ENCODE peak calls at places on chromosome 20, in four cellular contexts. One of them, this sample, is unnamed.

GRCh38 chr20:37650661-37651060 is 43.2 kb upstream of the CTNNBL1 start:
- DNase-seq in K562: no peak
- DNase-seq in GM12878: no peak
- DNase-seq in HepG2: no peak
- DNase-seq in this sample: no peak

GRCh38 chr20:39878809-39879208 is 810.2 kb downstream of the MAFB start:
- DNase-seq in K562: no peak
- DNase-seq in HepG2: no peak
- DNase-seq in GM12878: no peak
- DNase-seq in this sample: no peak

GRCh38 chr20:38751360-38751976 is 3.2 kb downstream of the ACTR5 start:
- DNase-seq in HepG2: peak
- DNase-seq in GM12878: no peak
- DNase-seq in K562: peak
- DNase-seq in this sample: peak

GRCh38 chr20:37714973-37715657 is 21.3 kb downstream of the CTNNBL1 start:
- DNase-seq in GM12878: no peak
- DNase-seq in K562: no peak
- DNase-seq in HepG2: no peak
- DNase-seq in this sample: no peak

GRCh38 chr20:2086177-2086979 is 15.2 kb upstream of the STK35 start:
- DNase-seq in K562: no peak
- DNase-seq in HepG2: no peak
- DNase-seq in GM12878: no peak
- DNase-seq in this sample: no peak

GRCh38 chr20:18430172-18430826 is 36.5 kb downstream of the DZANK1 start:
- DNase-seq in GM12878: no peak
- DNase-seq in HepG2: no peak
- DNase-seq in K562: no peak
- DNase-seq in this sample: no peak

GRCh38 chr20:37394543-37395410 is 48.8 kb downstream of the SRC start:
- DNase-seq in HepG2: no peak
- DNase-seq in GM12878: no peak
- DNase-seq in K562: no peak
- DNase-seq in this sample: no peak

GRCh38 chr20:54179946-54180345 is 6.2 kb upstream of the CYP24A1 start:
- DNase-seq in GM12878: no peak
- DNase-seq in K562: no peak
- DNase-seq in HepG2: no peak
- DNase-seq in this sample: no peak

GRCh38 chr20:1323256-1323655 is 5.7 kb downstream of the SDCBP2 start:
- DNase-seq in GM12878: no peak
- DNase-seq in K562: no peak
- DNase-seq in HepG2: no peak
- DNase-seq in this sample: no peak

GRCh38 chr20:24502184-24502583 is 32.8 kb downstream of the SYNDIG1 start:
- DNase-seq in HepG2: no peak
- DNase-seq in GM12878: no peak
- DNase-seq in K562: no peak
- DNase-seq in this sample: peak

GRCh38 chr20:21971436-21971835 is 266.0 kb downstream of the PAX1 start:
- DNase-seq in GM12878: no peak
- DNase-seq in HepG2: no peak
- DNase-seq in K562: no peak
- DNase-seq in this sample: no peak

GRCh38 chr20:39661833-39662232 is 699.7 kb downstream of the DHX35 start:
- DNase-seq in HepG2: no peak
- DNase-seq in K562: no peak
- DNase-seq in GM12878: no peak
- DNase-seq in this sample: peak

GRCh38 chr20:60559462-60559861 is 601.2 kb downstream of the CDH26 start:
- DNase-seq in GM12878: no peak
- DNase-seq in K562: no peak
- DNase-seq in HepG2: no peak
- DNase-seq in this sample: no peak

GRCh38 chr20:22452442-22453011 is 131.8 kb downstream of the FOXA2 start:
- DNase-seq in GM12878: no peak
- DNase-seq in HepG2: peak
- DNase-seq in K562: no peak
- DNase-seq in this sample: no peak

GRCh38 chr20:51586005-51586440 is 43.5 kb upstream of the NFATC2 start:
- DNase-seq in K562: no peak
- DNase-seq in GM12878: no peak
- DNase-seq in HepG2: no peak
- DNase-seq in this sample: peak

GRCh38 chr20:5608448-5609161 is 141.6 kb upstream of the SHLD1 start:
- DNase-seq in GM12878: no peak
- DNase-seq in HepG2: no peak
- DNase-seq in K562: no peak
- DNase-seq in this sample: peak

GRCh38 chr20:63500151-63500901 is 1.4 kb upstream of the EEF1A2 start:
- DNase-seq in HepG2: no peak
- DNase-seq in GM12878: no peak
- DNase-seq in K562: no peak
- DNase-seq in this sample: no peak

GRCh38 chr20:63658749-63659187 is 656 bp downstream of the RTEL1 start:
- DNase-seq in HepG2: no peak
- DNase-seq in K562: no peak
- DNase-seq in GM12878: no peak
- DNase-seq in this sample: no peak

GRCh38 chr20:40506567-40506966 is 182.5 kb downstream of the MAFB start:
- DNase-seq in GM12878: no peak
- DNase-seq in K562: no peak
- DNase-seq in HepG2: peak
- DNase-seq in this sample: peak

GRCh38 chr20:50041238-50041915 is 58.6 kb downstream of the SNAI1 start:
- DNase-seq in GM12878: no peak
- DNase-seq in K562: no peak
- DNase-seq in HepG2: no peak
- DNase-seq in this sample: no peak

GRCh38 chr20:23147964-23148720 is 62.0 kb upstream of the CD93 start:
- DNase-seq in GM12878: peak
- DNase-seq in K562: peak
- DNase-seq in HepG2: peak
- DNase-seq in this sample: peak

GRCh38 chr20:18092890-18093289 is 35.2 kb upstream of the OVOL2 start:
- DNase-seq in GM12878: no peak
- DNase-seq in HepG2: no peak
- DNase-seq in K562: no peak
- DNase-seq in this sample: no peak

GRCh38 chr20:14234666-14235295 is 102.6 kb downstream of the FLRT3 start:
- DNase-seq in HepG2: no peak
- DNase-seq in GM12878: no peak
- DNase-seq in K562: no peak
- DNase-seq in this sample: peak

GRCh38 chr20:51767018-51767866 is 948 bp downstream of the ATP9A start:
- DNase-seq in HepG2: peak
- DNase-seq in GM12878: no peak
- DNase-seq in K562: peak
- DNase-seq in this sample: peak

GRCh38 chr20:8532169-8532568 is 400.1 kb downstream of the PLCB1 start:
- DNase-seq in HepG2: no peak
- DNase-seq in K562: no peak
- DNase-seq in GM12878: no peak
- DNase-seq in this sample: no peak

GRCh38 chr20:56414842-56415765 is 3.0 kb downstream of the CASS4 start:
- DNase-seq in GM12878: no peak
- DNase-seq in HepG2: no peak
- DNase-seq in K562: peak
- DNase-seq in this sample: no peak

GRCh38 chr20:48102821-48103635 is 317.7 kb upstream of the SULF2 start:
- DNase-seq in HepG2: no peak
- DNase-seq in K562: no peak
- DNase-seq in GM12878: no peak
- DNase-seq in this sample: no peak

GRCh38 chr20:3781153-3781910 is at the start of gene SPEF1:
- DNase-seq in HepG2: peak
- DNase-seq in GM12878: peak
- DNase-seq in K562: peak
- DNase-seq in this sample: peak

GRCh38 chr20:2745060-2745910 is 52.7 kb downstream of the EBF4 start:
- DNase-seq in GM12878: no peak
- DNase-seq in K562: no peak
- DNase-seq in HepG2: no peak
- DNase-seq in this sample: no peak

GRCh38 chr20:48329676-48330644 is 497.8 kb downstream of the PREX1 start:
- DNase-seq in HepG2: peak
- DNase-seq in K562: peak
- DNase-seq in GM12878: no peak
- DNase-seq in this sample: peak

GRCh38 chr20:830011-830521 is 3.4 kb upstream of the FAM110A start:
- DNase-seq in HepG2: no peak
- DNase-seq in K562: no peak
- DNase-seq in GM12878: no peak
- DNase-seq in this sample: no peak

GRCh38 chr20:59726196-59726595 is 121.9 kb downstream of the PHACTR3 start:
- DNase-seq in HepG2: no peak
- DNase-seq in GM12878: no peak
- DNase-seq in K562: no peak
- DNase-seq in this sample: no peak

GRCh38 chr20:62252342-62252966 is 14.1 kb downstream of the OSBPL2 start:
- DNase-seq in GM12878: no peak
- DNase-seq in HepG2: no peak
- DNase-seq in K562: no peak
- DNase-seq in this sample: no peak

GRCh38 chr20:62254021-62254724 is 15.9 kb downstream of the OSBPL2 start:
- DNase-seq in GM12878: no peak
- DNase-seq in K562: no peak
- DNase-seq in HepG2: no peak
- DNase-seq in this sample: no peak

GRCh38 chr20:62255976-62256375 is 17.7 kb downstream of the OSBPL2 start:
- DNase-seq in GM12878: no peak
- DNase-seq in HepG2: no peak
- DNase-seq in K562: no peak
- DNase-seq in this sample: no peak

GRCh38 chr20:62248890-62249560 is 10.7 kb downstream of the OSBPL2 start:
- DNase-seq in GM12878: no peak
- DNase-seq in HepG2: no peak
- DNase-seq in K562: no peak
- DNase-seq in this sample: no peak

GRCh38 chr20:62253398-62253797 is 15.1 kb downstream of the OSBPL2 start:
- DNase-seq in GM12878: no peak
- DNase-seq in HepG2: no peak
- DNase-seq in K562: no peak
- DNase-seq in this sample: no peak
- H3K4me3 ChIP-seq in GM12878: no peak
- H3K4me3 ChIP-seq in HepG2: no peak
- H3K4me3 ChIP-seq in K562: no peak
- H3K4me3 ChIP-seq in this sample: no peak

DNA sequence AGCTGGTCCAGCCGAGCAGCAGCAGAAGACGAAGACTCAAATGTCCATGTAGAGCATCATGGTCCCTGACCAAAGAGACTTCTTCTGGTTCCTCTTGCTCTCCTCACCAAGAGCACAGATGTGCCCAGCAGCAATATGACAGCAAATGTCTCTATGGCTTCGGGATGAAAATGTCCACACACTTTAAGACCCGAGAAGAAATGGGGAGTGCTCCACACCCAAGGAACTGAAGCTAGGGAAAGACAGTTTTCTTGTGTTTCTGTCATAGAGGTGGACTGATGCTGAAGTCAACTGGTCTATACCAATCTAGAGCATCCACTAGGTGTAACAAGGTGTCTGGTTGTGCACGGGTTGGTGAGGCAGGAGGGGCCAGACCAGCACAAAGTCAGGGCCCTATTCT is 4.5 kb upstream of the CPNE1 start:
- DNase-seq in K562: no peak
- DNase-seq in GM12878: no peak
- DNase-seq in HepG2: no peak
- DNase-seq in this sample: no peak
- TF ChIP-seq CHD4 in K562: no peak
- TF ChIP-seq CHD4 in GM12878: no peak
- TF ChIP-seq CHD4 in HepG2: no peak
- TF ChIP-seq CHD4 in this sample: no peak

GRCh38 chr20:44183282-44183681 is 3.7 kb downstream of the JPH2 start:
- DNase-seq in GM12878: no peak
- DNase-seq in HepG2: no peak
- DNase-seq in K562: no peak
- DNase-seq in this sample: no peak

GRCh38 chr20:44182135-44182765 is 4.7 kb downstream of the JPH2 start:
- DNase-seq in K562: no peak
- DNase-seq in HepG2: no peak
- DNase-seq in GM12878: no peak
- DNase-seq in this sample: no peak

GRCh38 chr20:44181611-44182010 is 5.4 kb downstream of the JPH2 start:
- DNase-seq in HepG2: no peak
- DNase-seq in K562: no peak
- DNase-seq in GM12878: no peak
- DNase-seq in this sample: no peak

GRCh38 chr20:44180814-44181213 is 6.2 kb downstream of the JPH2 start:
- DNase-seq in GM12878: no peak
- DNase-seq in K562: no peak
- DNase-seq in HepG2: no peak
- DNase-seq in this sample: no peak

GRCh38 chr20:44182863-44183262 is 4.1 kb downstream of the JPH2 start:
- DNase-seq in K562: no peak
- DNase-seq in GM12878: no peak
- DNase-seq in HepG2: no peak
- DNase-seq in this sample: no peak
- H3K4me3 ChIP-seq in K562: no peak
- H3K4me3 ChIP-seq in GM12878: no peak
- H3K4me3 ChIP-seq in HepG2: no peak
- H3K4me3 ChIP-seq in this sample: no peak

GRCh38 chr20:57901526-57901925 is 191.7 kb upstream of the PMEPA1 start:
- DNase-seq in K562: no peak
- DNase-seq in GM12878: no peak
- DNase-seq in HepG2: no peak
- DNase-seq in this sample: no peak

GRCh38 chr20:57900226-57900905 is 190.6 kb upstream of the PMEPA1 start:
- DNase-seq in K562: no peak
- DNase-seq in GM12878: no peak
- DNase-seq in HepG2: no peak
- DNase-seq in this sample: no peak

GRCh38 chr20:57899554-57899953 is 189.7 kb upstream of the PMEPA1 start:
- DNase-seq in K562: no peak
- DNase-seq in HepG2: no peak
- DNase-seq in GM12878: no peak
- DNase-seq in this sample: no peak

GRCh38 chr20:57904706-57905105 is 194.9 kb upstream of the PMEPA1 start:
- DNase-seq in GM12878: no peak
- DNase-seq in K562: no peak
- DNase-seq in HepG2: no peak
- DNase-seq in this sample: no peak

GRCh38 chr20:57902478-57902877 is 192.7 kb upstream of the PMEPA1 start:
- DNase-seq in GM12878: no peak
- DNase-seq in HepG2: no peak
- DNase-seq in K562: no peak
- DNase-seq in this sample: no peak
- TF ChIP-seq CHD4 in GM12878: no peak
- TF ChIP-seq CHD4 in HepG2: no peak
- TF ChIP-seq CHD4 in K562: no peak
- TF ChIP-seq CHD4 in this sample: no peak

This sample was measured in A549.